ENCODE peak calls at places on chromosomes 16 and 17, in eight cellular contexts. U is Peyer's patch, Z is A549, E is endothelial cell of umbilical vein, D is IMR-90, L is H1, N is GM12892, T is stomach. V is an unnamed sample.

GRCh38 chr16:87784812-87785211 is 19.0 kb upstream of the KLHDC4 start:
- DNase-seq in U (no peak), Z (no peak), E (no peak), D (peak), L (no peak), N (no peak), T (no peak), V (no peak)

GRCh38 chr17:68196394-68197090 is 51.3 kb upstream of the AMZ2 start:
- DNase-seq in U (no peak), Z (no peak), E (no peak), D (no peak), L (no peak), N (no peak), T (no peak), V (no peak)

GRCh38 chr16:59170065-59170712 is 436.1 kb upstream of the GOT2 start:
- DNase-seq in U (no peak), Z (no peak), E (no peak), D (no peak), L (peak), N (no peak), T (no peak), V (no peak)

GRCh38 chr16:31081428-31082351 is 7.1 kb downstream of the PRSS53 start:
- DNase-seq in U (no peak), Z (no peak), E (no peak), D (no peak), L (no peak), N (peak), T (no peak), V (no peak)

GRCh38 chr16:49452108-49452507 is 78.5 kb downstream of the C16orf78 start:
- DNase-seq in U (no peak), Z (no peak), E (no peak), D (no peak), L (no peak), N (no peak), T (no peak), V (no peak)

GRCh38 chr16:72654535-72654934 is 393.4 kb downstream of the ZFHX3 start:
- DNase-seq in U (no peak), Z (no peak), E (no peak), D (no peak), L (no peak), N (no peak), T (no peak), V (no peak)

GRCh38 chr16:11004351-11004750 is 60.0 kb downstream of the CLEC16A start:
- DNase-seq in U (no peak), Z (no peak), E (no peak), D (peak), L (no peak), N (no peak), T (no peak), V (no peak)

GRCh38 chr16:11205754-11206459 is 50.1 kb downstream of the SOCS1 start:
- DNase-seq in U (no peak), Z (no peak), E (peak), D (peak), L (no peak), N (no peak), T (peak), V (no peak)

GRCh38 chr16:65122974-65123845 is 1.3 kb upstream of the CDH11 start:
- DNase-seq in U (no peak), Z (no peak), E (no peak), D (peak), L (no peak), N (no peak), T (peak), V (no peak)

GRCh38 chr17:57744195-57745170 is 616 bp downstream of the CCDC182 start:
- DNase-seq in U (no peak), Z (no peak), E (no peak), D (no peak), L (no peak), N (no peak), T (no peak), V (no peak)

GRCh38 chr17:50547736-50548083 is 736 bp downstream of the SPATA20 start:
- DNase-seq in U (no peak), Z (peak), E (no peak), D (no peak), L (no peak), N (no peak), T (peak), V (no peak)

GRCh38 chr16:23807028-23807427 is 28.8 kb upstream of the PRKCB start:
- DNase-seq in U (peak), Z (no peak), E (no peak), D (no peak), L (no peak), N (no peak), T (no peak), V (no peak)

GRCh38 chr16:79071424-79071823 is 529.1 kb downstream of the MAF start:
- DNase-seq in U (no peak), Z (no peak), E (no peak), D (no peak), L (no peak), N (no peak), T (no peak), V (no peak)

GRCh38 chr16:13300066-13300465 is 398.7 kb downstream of the SHISA9 start:
- DNase-seq in U (no peak), Z (no peak), E (no peak), D (no peak), L (no peak), N (no peak), T (no peak), V (no peak)

GRCh38 chr17:50153650-50154575 is 3.4 kb upstream of the PPP1R9B start:
- DNase-seq in U (no peak), Z (no peak), E (no peak), D (no peak), L (no peak), N (no peak), T (peak), V (no peak)

GRCh38 chr17:78764871-78765270 is 17.2 kb downstream of the CYTH1 start:
- DNase-seq in U (no peak), Z (no peak), E (no peak), D (no peak), L (no peak), N (no peak), T (no peak), V (no peak)

GRCh38 chr17:47176438-47176837 is 12.7 kb downstream of the CDC27 start:
- DNase-seq in U (no peak), Z (no peak), E (no peak), D (no peak), L (no peak), N (no peak), T (no peak), V (no peak)

GRCh38 chr16:57680842-57681241 is 12.7 kb downstream of the ADGRG3 start:
- DNase-seq in U (no peak), Z (no peak), E (no peak), D (no peak), L (no peak), N (no peak), T (no peak), V (no peak)

GRCh38 chr17:48209973-48210372 is 102.4 kb downstream of the SNX11 start:
- DNase-seq in U (no peak), Z (no peak), E (no peak), D (no peak), L (no peak), N (no peak), T (no peak), V (no peak)

GRCh38 chr16:14307059-14307531 is 236.0 kb downstream of the MRTFB start:
- DNase-seq in U (no peak), Z (no peak), E (no peak), D (no peak), L (no peak), N (no peak), T (no peak), V (no peak)

GRCh38 chr17:48546924-48547838 is 2.3 kb upstream of the HOXB2 start:
- DNase-seq in U (no peak), Z (no peak), E (peak), D (peak), L (no peak), N (no peak), T (no peak), V (no peak)

GRCh38 chr16:19186403-19186802 is 18.4 kb downstream of the SYT17 start:
- DNase-seq in U (no peak), Z (no peak), E (no peak), D (no peak), L (no peak), N (no peak), T (no peak), V (no peak)

GRCh38 chr16:86042996-86043725 is 144.2 kb downstream of the IRF8 start:
- DNase-seq in U (no peak), Z (no peak), E (no peak), D (no peak), L (no peak), N (no peak), T (no peak), V (no peak)

GRCh38 chr17:18038149-18038850 is 668 bp downstream of the ATPAF2 start:
- DNase-seq in U (no peak), Z (no peak), E (peak), D (peak), L (no peak), N (peak), T (no peak), V (no peak)

GRCh38 chr17:67606471-67606870 is 111.3 kb upstream of the NOL11 start:
- DNase-seq in U (no peak), Z (no peak), E (peak), D (peak), L (no peak), N (no peak), T (peak), V (no peak)

GRCh38 chr16:71479420-71479819 is 9.7 kb downstream of the ZNF19 start:
- DNase-seq in U (no peak), Z (peak), E (peak), D (peak), L (no peak), N (no peak), T (no peak), V (no peak)

DNA sequence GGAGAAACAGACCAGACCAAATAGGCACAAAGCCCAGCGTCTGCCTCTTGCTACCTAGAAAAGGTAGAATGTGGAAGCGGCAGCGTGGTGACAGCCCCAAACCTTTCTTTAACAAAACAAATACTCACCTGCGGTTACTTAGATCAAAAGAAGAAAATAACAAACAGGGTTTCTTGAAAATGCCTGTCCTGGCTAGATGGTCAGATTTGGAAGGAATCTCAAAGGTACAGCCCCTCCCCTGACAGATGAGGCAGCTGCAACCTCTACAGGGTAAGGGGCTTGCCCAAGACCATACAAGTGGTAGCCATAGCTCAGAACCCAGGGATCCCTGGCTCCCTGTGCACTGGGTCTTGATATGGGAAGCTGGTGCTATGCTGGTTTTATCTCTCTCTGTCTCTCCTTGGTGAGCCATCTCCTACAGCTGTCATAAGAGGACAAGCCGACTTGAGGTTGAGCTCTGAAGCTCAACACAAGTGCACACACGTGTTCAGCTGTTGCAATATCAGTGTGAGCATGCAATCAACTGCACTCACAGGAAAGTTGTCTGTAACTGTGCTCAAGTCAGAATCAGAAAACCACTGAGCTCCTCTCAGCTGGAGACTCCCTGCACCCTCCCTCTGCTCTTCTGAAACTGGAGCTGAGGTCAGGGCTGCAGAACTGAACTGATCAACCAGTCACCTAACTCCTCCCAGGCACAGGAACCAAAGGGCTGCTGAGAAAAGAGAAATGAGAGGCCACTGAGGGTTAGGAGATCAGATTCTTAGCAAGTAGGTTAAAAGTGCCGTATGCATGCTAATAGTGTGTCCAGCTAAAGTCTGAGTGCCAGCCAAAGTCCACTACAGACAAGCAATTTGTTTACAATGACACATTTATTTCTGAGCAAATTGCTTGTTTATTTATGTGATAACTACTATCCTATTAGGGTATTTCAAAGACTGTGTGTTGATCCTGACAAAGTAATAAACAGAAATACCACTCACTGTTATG is 6.1 kb upstream of the RNF157 start:
- DNase-seq in U (peak), Z (no peak), E (no peak), D (peak), L (no peak), N (peak), T (no peak), V (no peak)
- TF ChIP-seq POLR2A in U (peak), Z (no peak), E (no peak), D (no peak), L (no peak), N (peak), T (no peak), V (no peak)

GRCh38 chr17:3905017-3905486 is 11.2 kb downstream of the P2RX1 start:
- DNase-seq in U (peak), Z (no peak), E (no peak), D (no peak), L (no peak), N (no peak), T (peak), V (no peak)

GRCh38 chr17:3903051-3903825 is 10.4 kb upstream of the CAMKK1 start:
- DNase-seq in U (no peak), Z (no peak), E (no peak), D (no peak), L (no peak), N (no peak), T (no peak), V (no peak)

GRCh38 chr17:3906881-3907280 is 9.4 kb downstream of the P2RX1 start:
- DNase-seq in U (no peak), Z (no peak), E (no peak), D (no peak), L (no peak), N (no peak), T (no peak), V (no peak)

GRCh38 chr17:3904486-3904885 is 11.6 kb upstream of the CAMKK1 start:
- DNase-seq in U (peak), Z (no peak), E (no peak), D (no peak), L (no peak), N (no peak), T (no peak), V (no peak)

DNA sequence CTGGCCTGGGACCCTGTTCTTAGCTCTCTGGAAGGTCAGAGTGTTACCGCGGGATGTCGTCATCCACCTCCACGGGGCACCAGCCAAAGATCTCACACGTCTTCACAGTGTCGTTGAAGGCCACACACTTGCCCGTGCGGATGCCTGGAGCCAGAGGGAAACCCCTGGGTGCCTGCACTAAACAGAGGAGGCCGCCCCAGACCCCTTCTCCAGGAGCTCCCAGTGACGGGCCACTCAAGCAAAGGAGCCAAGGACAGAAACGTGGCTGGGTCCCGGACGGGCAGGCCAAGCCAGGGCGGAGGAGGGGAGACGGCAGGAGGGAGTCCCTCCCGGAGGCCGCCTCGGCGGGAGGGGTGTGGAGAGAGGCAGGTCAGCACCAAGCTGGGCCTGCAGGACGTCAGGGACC is 11.0 kb upstream of the CAMKK1 start:
- DNase-seq in U (no peak), Z (no peak), E (no peak), D (no peak), L (no peak), N (no peak), T (no peak), V (no peak)
- TF ChIP-seq POLR2A in U (no peak), Z (no peak), E (no peak), D (no peak), L (no peak), N (no peak), T (no peak), V (no peak)

GRCh38 chr17:81702934-81703746 is at the start of gene MRPL12:
- DNase-seq in U (peak), Z (peak), E (peak), D (peak), L (peak), N (peak), T (peak), V (peak)
- TF ChIP-seq POLR2A in U (peak), Z (peak), E (peak), D (peak), L (peak), N (peak), T (peak), V (peak)

GRCh38 chr17:15380447-15380846 is 39.0 kb upstream of the TEKT3 start:
- DNase-seq in U (no peak), Z (no peak), E (no peak), D (no peak), L (no peak), N (no peak), T (no peak), V (no peak)

GRCh38 chr17:15379659-15380058 is 38.3 kb upstream of the TEKT3 start:
- DNase-seq in U (no peak), Z (no peak), E (no peak), D (no peak), L (no peak), N (no peak), T (no peak), V (no peak)

GRCh38 chr17:15378243-15378642 is 36.8 kb upstream of the TEKT3 start:
- DNase-seq in U (no peak), Z (no peak), E (no peak), D (no peak), L (no peak), N (no peak), T (no peak), V (no peak)

GRCh38 chr17:15377608-15378007 is 36.2 kb upstream of the TEKT3 start:
- DNase-seq in U (no peak), Z (no peak), E (no peak), D (peak), L (no peak), N (no peak), T (no peak), V (peak)

GRCh38 chr17:15377200-15377599 is 35.8 kb upstream of the TEKT3 start:
- DNase-seq in U (no peak), Z (no peak), E (no peak), D (peak), L (no peak), N (no peak), T (no peak), V (peak)
- TF ChIP-seq POLR2A in U (no peak), Z (no peak), E (no peak), D (no peak), L (no peak), N (no peak), T (no peak), V (no peak)

V was measured in H54.